ENCODE peak calls at places on chromosomes 6 and 20, in eight cellular contexts. J is pancreas, F is astrocyte of the spinal cord, U is breast epithelium, V is ascending aorta, K is colonic mucosa, A is stomach, M is GM06990. C is an unnamed sample.

GRCh38 chr6:31732029-31732428 is 2.9 kb upstream of the DDAH2 start:
- DNase-seq in U (no peak), J (no peak), F (no peak), K (no peak), M (no peak), A (no peak), V (no peak), C (no peak)

GRCh38 chr20:8205996-8206395 is 73.9 kb downstream of the PLCB1 start:
- DNase-seq in K (no peak), A (no peak), J (no peak), U (no peak), F (no peak), V (no peak), M (no peak), C (no peak)

GRCh38 chr6:150417899-150418824 is 49.4 kb downstream of the IYD start:
- DNase-seq in U (no peak), M (peak), A (no peak), F (peak), J (no peak), V (no peak), K (peak), C (no peak)

GRCh38 chr20:24634855-24635254 is 165.4 kb downstream of the SYNDIG1 start:
- DNase-seq in J (no peak), F (peak), A (no peak), K (no peak), V (peak), M (no peak), U (no peak), C (no peak)

GRCh38 chr6:90415178-90415577 is 118.5 kb upstream of the BACH2 start:
- DNase-seq in V (no peak), U (no peak), J (no peak), K (no peak), M (no peak), F (no peak), A (no peak), C (no peak)

GRCh38 chr20:20083796-20084195 is 31.5 kb downstream of the CFAP61 start:
- DNase-seq in V (no peak), J (no peak), M (no peak), F (peak), U (no peak), K (no peak), A (no peak), C (no peak)

GRCh38 chr20:4961746-4962145 is 39.6 kb downstream of the SLC23A2 start:
- DNase-seq in A (no peak), K (no peak), U (no peak), F (peak), M (no peak), V (no peak), J (no peak), C (no peak)

GRCh38 chr6:93799226-93799625 is 379.9 kb upstream of the EPHA7 start:
- DNase-seq in F (peak), U (no peak), V (no peak), M (no peak), J (no peak), K (no peak), A (no peak), C (no peak)

GRCh38 chr20:33164763-33165095 is 3.2 kb upstream of the BPIFA2 start:
- DNase-seq in M (no peak), J (no peak), F (no peak), U (no peak), V (no peak), K (no peak), A (no peak), C (no peak)

GRCh38 chr6:130120731-130121130 is 102.0 kb downstream of the SAMD3 start:
- DNase-seq in A (no peak), M (no peak), U (no peak), K (no peak), V (no peak), F (no peak), J (no peak), C (no peak)

GRCh38 chr6:105102186-105102585 is 77.6 kb downstream of the POPDC3 start:
- DNase-seq in K (no peak), U (no peak), F (no peak), J (no peak), A (no peak), M (no peak), V (no peak), C (no peak)

GRCh38 chr6:135310291-135310690 is 129.2 kb downstream of the MYB start:
- DNase-seq in V (no peak), U (no peak), A (no peak), J (no peak), K (no peak), M (no peak), F (no peak), C (no peak)

GRCh38 chr6:14889172-14889571 is 356.7 kb upstream of the JARID2 start:
- DNase-seq in F (no peak), K (no peak), A (no peak), M (no peak), V (no peak), J (no peak), U (no peak), C (no peak)

GRCh38 chr20:44594730-44595129 is 12.4 kb downstream of the PKIG start:
- DNase-seq in K (no peak), M (no peak), A (no peak), V (no peak), F (peak), J (no peak), U (no peak), C (no peak)

GRCh38 chr6:19354181-19354580 is 483.0 kb upstream of the ID4 start:
- DNase-seq in K (no peak), F (no peak), J (no peak), A (no peak), M (no peak), U (no peak), V (no peak), C (no peak)

GRCh38 chr20:6993526-6993925 is 226.0 kb downstream of the BMP2 start:
- DNase-seq in M (no peak), V (no peak), A (no peak), U (no peak), F (no peak), K (no peak), J (no peak), C (no peak)

GRCh38 chr6:165844801-165845364 is 181.8 kb upstream of the PDE10A start:
- DNase-seq in F (no peak), M (no peak), U (no peak), K (no peak), V (no peak), A (no peak), J (no peak), C (no peak)

GRCh38 chr6:104126621-104127020 is 733.1 kb downstream of the HACE1 start:
- DNase-seq in F (no peak), J (no peak), A (no peak), U (no peak), V (no peak), M (no peak), K (no peak), C (no peak)

GRCh38 chr6:31892821-31893220 is 4.7 kb downstream of the EHMT2 start:
- DNase-seq in A (no peak), J (no peak), M (no peak), V (no peak), U (no peak), K (no peak), F (no peak), C (no peak)

GRCh38 chr20:38725959-38726848 is 1.9 kb downstream of the SLC32A1 start:
- DNase-seq in J (peak), A (peak), M (peak), U (no peak), V (no peak), F (no peak), K (no peak), C (peak)

GRCh38 chr6:18990313-18990978 is 603.3 kb downstream of the RNF144B start:
- DNase-seq in M (peak), U (peak), V (peak), K (peak), A (peak), J (peak), F (peak), C (no peak)

GRCh38 chr6:135114355-135115145 is 59.9 kb upstream of the HBS1L start:
- DNase-seq in K (no peak), V (no peak), F (no peak), U (no peak), A (no peak), M (peak), J (no peak), C (no peak)

GRCh38 chr20:4519530-4519929 is 202.2 kb upstream of the PRND start:
- DNase-seq in F (no peak), J (no peak), A (no peak), U (no peak), V (peak), M (no peak), K (peak), C (no peak)

GRCh38 chr20:59765599-59766177 is 161.3 kb downstream of the PHACTR3 start:
- DNase-seq in K (no peak), A (no peak), F (no peak), J (no peak), U (no peak), V (no peak), M (no peak), C (no peak)

GRCh38 chr6:168035098-168035660 is 37.7 kb downstream of the KIF25 start:
- DNase-seq in J (peak), M (no peak), F (peak), V (peak), A (peak), U (no peak), K (peak), C (peak)

GRCh38 chr20:56875803-56876202 is 246.7 kb downstream of the TFAP2C start:
- DNase-seq in V (no peak), U (no peak), J (no peak), M (no peak), F (no peak), K (no peak), A (no peak), C (no peak)

GRCh38 chr20:50379049-50379990 is 130.9 kb upstream of the PTPN1 start:
- DNase-seq in K (peak), J (peak), V (peak), M (no peak), F (no peak), U (peak), A (peak), C (no peak)

GRCh38 chr6:149158076-149158475 is 159.4 kb upstream of the TAB2 start:
- DNase-seq in V (no peak), M (no peak), K (no peak), U (no peak), F (no peak), A (no peak), J (no peak), C (no peak)

GRCh38 chr6:69019832-69020231 is 384.8 kb downstream of the ADGRB3 start:
- DNase-seq in F (no peak), A (no peak), M (no peak), J (no peak), U (no peak), V (no peak), K (no peak), C (no peak)

GRCh38 chr6:13709698-13710551 is 1.7 kb downstream of the RANBP9 start:
- DNase-seq in U (no peak), K (peak), J (no peak), M (no peak), F (peak), A (no peak), V (no peak), C (no peak)

GRCh38 chr6:23002044-23002619 is 432.8 kb downstream of the HDGFL1 start:
- DNase-seq in V (no peak), F (no peak), M (no peak), U (no peak), J (no peak), A (no peak), K (no peak), C (no peak)

GRCh38 chr6:25051083-25051482 is 115.3 kb upstream of the RIPOR2 start:
- DNase-seq in U (no peak), J (no peak), K (no peak), A (no peak), F (no peak), V (no peak), M (no peak), C (no peak)

GRCh38 chr20:13128173-13128572 is 92.9 kb upstream of the ISM1 start:
- DNase-seq in A (no peak), K (no peak), U (no peak), M (no peak), J (no peak), F (no peak), V (no peak), C (no peak)

GRCh38 chr20:13130707-13131103 is 90.4 kb upstream of the ISM1 start:
- DNase-seq in K (no peak), F (no peak), J (no peak), V (no peak), U (no peak), A (no peak), M (no peak), C (no peak)

GRCh38 chr20:13121840-13122515 is 99.1 kb upstream of the ISM1 start:
- DNase-seq in U (no peak), F (no peak), K (no peak), M (peak), V (no peak), A (no peak), J (no peak), C (no peak)

GRCh38 chr20:13130100-13130706 is 90.9 kb upstream of the ISM1 start:
- DNase-seq in K (no peak), U (no peak), F (no peak), V (no peak), M (no peak), J (no peak), A (no peak), C (no peak)

GRCh38 chr20:13125486-13125885 is 95.6 kb upstream of the ISM1 start:
- DNase-seq in J (no peak), A (no peak), K (no peak), U (no peak), F (no peak), M (no peak), V (no peak), C (no peak)
- TF ChIP-seq CTCF in J (no peak), A (no peak), K (no peak), U (no peak), F (no peak), M (no peak), V (no peak), C (no peak)

DNA sequence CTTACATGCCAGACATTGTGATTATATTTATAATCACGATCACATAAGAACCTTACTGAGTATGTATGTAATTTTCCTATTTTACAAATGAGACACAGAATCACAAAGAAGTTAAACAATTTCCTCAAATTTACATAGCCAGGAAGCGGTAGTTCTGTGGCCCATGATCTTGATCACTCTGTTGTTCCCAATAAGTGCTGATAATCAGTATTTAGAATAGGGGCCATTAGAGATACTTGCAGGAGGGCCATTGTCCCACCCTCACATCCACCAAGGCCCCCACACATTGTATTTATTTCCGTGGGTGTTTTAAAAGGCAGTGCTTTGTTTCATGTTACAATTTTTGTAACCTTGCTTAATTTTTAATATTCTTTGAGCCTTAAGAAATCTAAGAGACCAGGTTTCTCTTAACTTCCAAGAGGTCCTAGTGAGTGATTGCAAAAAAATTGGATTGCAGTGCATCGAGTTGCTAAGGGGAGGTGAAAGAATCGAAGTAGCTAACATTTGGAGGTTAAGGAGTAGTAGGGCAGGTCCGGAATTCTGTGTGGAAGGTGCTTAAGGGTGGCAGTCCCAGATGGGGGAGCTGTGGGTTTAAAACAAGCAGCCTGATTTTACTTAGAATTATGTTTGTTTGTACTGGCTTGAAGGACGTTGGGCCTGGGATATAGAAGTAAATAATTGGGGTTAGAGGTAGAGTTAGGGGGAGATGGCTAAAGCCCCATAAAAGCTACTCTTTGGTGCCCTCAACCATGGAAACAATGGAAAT is 339.4 kb downstream of the CDKAL1 start:
- DNase-seq in K (no peak), U (no peak), F (peak), A (no peak), M (no peak), J (no peak), V (no peak), C (no peak)
- TF ChIP-seq CTCF in K (no peak), U (no peak), F (peak), A (no peak), M (no peak), J (no peak), V (no peak), C (peak)

GRCh38 chr6:34515473-34516387 is 40.4 kb downstream of the SPDEF start:
- DNase-seq in M (no peak), K (no peak), U (no peak), V (no peak), F (no peak), A (no peak), J (no peak), C (no peak)

GRCh38 chr6:34513628-34514027 is 42.5 kb downstream of the SPDEF start:
- DNase-seq in J (no peak), K (no peak), U (no peak), M (no peak), A (no peak), V (no peak), F (no peak), C (peak)

GRCh38 chr6:34516391-34517324 is 39.5 kb downstream of the SPDEF start:
- DNase-seq in M (no peak), U (no peak), K (no peak), V (no peak), A (no peak), J (no peak), F (no peak), C (no peak)

GRCh38 chr6:34514112-34514511 is 42.0 kb downstream of the SPDEF start:
- DNase-seq in J (no peak), K (no peak), F (no peak), M (no peak), U (no peak), V (no peak), A (no peak), C (no peak)

DNA sequence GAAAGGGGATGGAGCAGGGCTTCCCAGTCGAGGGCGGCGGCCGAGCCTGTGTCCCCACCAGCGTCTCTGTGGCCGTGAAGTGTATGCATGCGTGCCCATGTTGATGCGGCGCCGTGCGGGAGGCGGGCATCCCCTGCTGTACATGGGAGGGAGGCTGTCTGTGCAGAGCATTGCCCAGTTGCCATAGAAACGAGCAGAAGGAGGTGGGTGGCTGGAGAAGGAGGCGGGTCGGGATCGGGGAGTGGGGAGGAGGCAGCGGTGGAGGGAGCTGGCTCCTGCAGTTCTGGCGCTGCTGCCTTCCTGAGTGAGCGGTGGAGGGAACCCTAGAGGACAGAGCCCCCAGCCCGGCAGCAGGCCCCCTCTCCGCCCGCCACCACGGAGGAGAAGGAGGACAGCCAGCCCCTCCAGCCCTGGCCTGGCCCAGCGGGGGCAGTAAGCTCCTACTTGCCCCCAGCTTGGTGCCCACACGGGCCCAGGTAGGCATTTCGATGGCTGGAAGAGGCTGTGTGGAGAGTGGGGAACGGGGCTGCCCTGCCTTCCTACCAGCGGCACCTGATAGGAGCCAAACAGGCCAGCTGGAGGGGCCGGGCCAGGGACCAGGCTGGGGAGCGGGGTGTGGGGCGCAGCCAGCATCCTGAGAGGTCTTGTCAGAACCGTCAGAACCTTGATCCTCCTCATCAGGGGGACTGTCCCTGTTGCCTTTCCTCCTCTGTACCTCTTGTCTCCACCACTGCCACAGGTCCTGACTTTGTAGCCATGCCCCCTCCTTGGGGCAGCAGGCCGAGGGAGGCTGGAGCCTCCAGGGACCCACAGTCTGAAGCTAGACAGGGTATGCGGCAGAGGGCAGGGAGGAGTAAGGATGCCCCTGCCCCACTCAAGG is 41.3 kb downstream of the SPDEF start:
- DNase-seq in J (no peak), F (peak), K (no peak), A (no peak), U (no peak), V (no peak), M (no peak), C (no peak)
- TF ChIP-seq CTCF in J (no peak), F (no peak), K (no peak), A (no peak), U (no peak), V (no peak), M (no peak), C (no peak)

DNA sequence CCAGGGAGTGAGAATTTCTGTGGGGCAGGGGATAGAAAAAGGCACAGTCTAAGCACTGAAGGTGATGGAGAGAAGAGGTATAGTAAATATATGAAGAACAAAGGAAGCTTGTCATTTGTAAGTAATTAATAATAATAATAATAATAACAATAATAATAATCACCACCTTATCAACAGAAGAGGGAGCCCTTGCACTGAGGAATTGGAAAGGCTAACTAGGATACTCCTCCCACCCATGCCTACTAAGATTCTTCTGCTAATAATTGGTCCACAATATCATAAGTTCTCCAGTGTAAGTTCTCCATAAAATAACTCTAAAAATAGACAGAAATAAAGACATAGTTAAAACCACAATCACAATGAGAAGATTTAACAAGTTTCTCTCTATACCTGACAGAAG is 912 bp upstream of the OR12D3 start:
- DNase-seq in U (no peak), F (no peak), V (no peak), M (no peak), K (no peak), J (no peak), A (no peak), C (no peak)
- TF ChIP-seq CTCF in U (no peak), F (no peak), V (no peak), M (peak), K (no peak), J (no peak), A (no peak), C (peak)

GRCh38 chr6:46221221-46221793 is 50.5 kb upstream of the ENPP5 start:
- DNase-seq in M (no peak), F (peak), U (no peak), J (no peak), V (no peak), A (no peak), K (no peak), C (no peak)
- TF ChIP-seq CTCF in M (peak), F (peak), U (peak), J (peak), V (peak), A (peak), K (peak), C (peak)

GRCh38 chr20:9323622-9324021 is 190.8 kb upstream of the LAMP5 start:
- DNase-seq in J (no peak), K (no peak), U (no peak), V (no peak), F (no peak), A (no peak), M (no peak), C (no peak)
- TF ChIP-seq CTCF in J (no peak), K (no peak), U (no peak), V (no peak), F (peak), A (peak), M (peak), C (no peak)